ENCODE peak calls at places on chromosomes 12 and 14, in eight cellular contexts. One of them, this sample, is unnamed.
A peak's percentile ranks its signal among the peaks of the same experiment; 100 is the strongest.

GRCh38 chr14:93079865-93080403 is 35.8 kb downstream of the ITPK1 start:
- DNase-seq in central memory CD4-positive, alpha-beta T cell: no peak
- DNase-seq in body of pancreas: no peak
- DNase-seq in NCI-H2029 treated with DMSO at 0.1 percent for 48 hours: no peak
- DNase-seq in sigmoid colon: no peak
- DNase-seq in CD8-positive, alpha-beta T cell: no peak
- DNase-seq in mucosa of gallbladder: no peak
- DNase-seq in glomerular endothelial cell: no peak
- DNase-seq in this sample: no peak

GRCh38 chr14:100522616-100523021 is 64.6 kb downstream of the BEGAIN start:
- DNase-seq in central memory CD4-positive, alpha-beta T cell: no peak
- DNase-seq in sigmoid colon: peak; percentile 27
- DNase-seq in CD8-positive, alpha-beta T cell: no peak
- DNase-seq in body of pancreas: no peak
- DNase-seq in glomerular endothelial cell: no peak
- DNase-seq in mucosa of gallbladder: peak; percentile 9
- DNase-seq in NCI-H2029 treated with DMSO at 0.1 percent for 48 hours: no peak
- DNase-seq in this sample: no peak

GRCh38 chr12:90995041-90995440 is 9.7 kb downstream of the EPYC start:
- DNase-seq in mucosa of gallbladder: no peak
- DNase-seq in body of pancreas: no peak
- DNase-seq in CD8-positive, alpha-beta T cell: no peak
- DNase-seq in glomerular endothelial cell: no peak
- DNase-seq in central memory CD4-positive, alpha-beta T cell: no peak
- DNase-seq in sigmoid colon: no peak
- DNase-seq in NCI-H2029 treated with DMSO at 0.1 percent for 48 hours: no peak
- DNase-seq in this sample: no peak

GRCh38 chr14:22560638-22561365 is 28.2 kb downstream of the DAD1 start:
- DNase-seq in mucosa of gallbladder: peak; percentile 83
- DNase-seq in NCI-H2029 treated with DMSO at 0.1 percent for 48 hours: peak; percentile 32
- DNase-seq in CD8-positive, alpha-beta T cell: no peak
- DNase-seq in sigmoid colon: no peak
- DNase-seq in body of pancreas: peak; percentile 53
- DNase-seq in central memory CD4-positive, alpha-beta T cell: no peak
- DNase-seq in glomerular endothelial cell: no peak
- DNase-seq in this sample: no peak

GRCh38 chr14:77302926-77303325 is 17.8 kb downstream of the POMT2 start:
- DNase-seq in NCI-H2029 treated with DMSO at 0.1 percent for 48 hours: no peak
- DNase-seq in mucosa of gallbladder: no peak
- DNase-seq in CD8-positive, alpha-beta T cell: no peak
- DNase-seq in sigmoid colon: no peak
- DNase-seq in body of pancreas: no peak
- DNase-seq in central memory CD4-positive, alpha-beta T cell: no peak
- DNase-seq in glomerular endothelial cell: no peak
- DNase-seq in this sample: no peak

GRCh38 chr14:90506748-90507147 is 109.9 kb downstream of the CALM1 start:
- DNase-seq in central memory CD4-positive, alpha-beta T cell: no peak
- DNase-seq in glomerular endothelial cell: no peak
- DNase-seq in NCI-H2029 treated with DMSO at 0.1 percent for 48 hours: no peak
- DNase-seq in sigmoid colon: no peak
- DNase-seq in body of pancreas: no peak
- DNase-seq in CD8-positive, alpha-beta T cell: no peak
- DNase-seq in mucosa of gallbladder: no peak
- DNase-seq in this sample: no peak

GRCh38 chr14:49865431-49865859 is 12.9 kb upstream of the NEMF start:
- DNase-seq in sigmoid colon: peak; percentile 85
- DNase-seq in CD8-positive, alpha-beta T cell: peak; percentile 87
- DNase-seq in glomerular endothelial cell: no peak
- DNase-seq in body of pancreas: peak; percentile 74
- DNase-seq in mucosa of gallbladder: peak; percentile 76
- DNase-seq in NCI-H2029 treated with DMSO at 0.1 percent for 48 hours: peak; percentile 72
- DNase-seq in central memory CD4-positive, alpha-beta T cell: peak; percentile 63
- DNase-seq in this sample: no peak

GRCh38 chr12:39616251-39616650 is 3.4 kb downstream of the ABCD2 start:
- DNase-seq in CD8-positive, alpha-beta T cell: no peak
- DNase-seq in mucosa of gallbladder: no peak
- DNase-seq in central memory CD4-positive, alpha-beta T cell: no peak
- DNase-seq in sigmoid colon: no peak
- DNase-seq in glomerular endothelial cell: no peak
- DNase-seq in body of pancreas: no peak
- DNase-seq in NCI-H2029 treated with DMSO at 0.1 percent for 48 hours: no peak
- DNase-seq in this sample: no peak

GRCh38 chr12:111788178-111788654 is 21.5 kb downstream of the ALDH2 start:
- DNase-seq in glomerular endothelial cell: no peak
- DNase-seq in central memory CD4-positive, alpha-beta T cell: no peak
- DNase-seq in body of pancreas: peak; percentile 82
- DNase-seq in mucosa of gallbladder: peak; percentile 40
- DNase-seq in CD8-positive, alpha-beta T cell: no peak
- DNase-seq in NCI-H2029 treated with DMSO at 0.1 percent for 48 hours: no peak
- DNase-seq in sigmoid colon: peak; percentile 86
- DNase-seq in this sample: no peak

GRCh38 chr12:86186449-86186848 is 69.7 kb downstream of the MGAT4C start:
- DNase-seq in NCI-H2029 treated with DMSO at 0.1 percent for 48 hours: no peak
- DNase-seq in CD8-positive, alpha-beta T cell: no peak
- DNase-seq in glomerular endothelial cell: no peak
- DNase-seq in body of pancreas: no peak
- DNase-seq in sigmoid colon: no peak
- DNase-seq in central memory CD4-positive, alpha-beta T cell: no peak
- DNase-seq in mucosa of gallbladder: no peak
- DNase-seq in this sample: no peak

GRCh38 chr12:9736931-9737705 is 4.2 kb upstream of the CLECL1 start:
- DNase-seq in body of pancreas: no peak
- DNase-seq in glomerular endothelial cell: no peak
- DNase-seq in CD8-positive, alpha-beta T cell: no peak
- DNase-seq in central memory CD4-positive, alpha-beta T cell: peak; percentile 37
- DNase-seq in sigmoid colon: no peak
- DNase-seq in NCI-H2029 treated with DMSO at 0.1 percent for 48 hours: no peak
- DNase-seq in mucosa of gallbladder: no peak
- DNase-seq in this sample: no peak

GRCh38 chr12:100539209-100539608 is 34.3 kb upstream of the GAS2L3 start:
- DNase-seq in sigmoid colon: no peak
- DNase-seq in central memory CD4-positive, alpha-beta T cell: no peak
- DNase-seq in body of pancreas: no peak
- DNase-seq in mucosa of gallbladder: no peak
- DNase-seq in CD8-positive, alpha-beta T cell: no peak
- DNase-seq in glomerular endothelial cell: no peak
- DNase-seq in NCI-H2029 treated with DMSO at 0.1 percent for 48 hours: no peak
- DNase-seq in this sample: no peak

GRCh38 chr12:33724867-33725266 is 285.2 kb upstream of the SYT10 start:
- DNase-seq in sigmoid colon: no peak
- DNase-seq in central memory CD4-positive, alpha-beta T cell: no peak
- DNase-seq in NCI-H2029 treated with DMSO at 0.1 percent for 48 hours: no peak
- DNase-seq in glomerular endothelial cell: no peak
- DNase-seq in body of pancreas: no peak
- DNase-seq in CD8-positive, alpha-beta T cell: no peak
- DNase-seq in mucosa of gallbladder: no peak
- DNase-seq in this sample: no peak

GRCh38 chr12:124736115-124737039 is 127.3 kb downstream of the SCARB1 start:
- DNase-seq in sigmoid colon: no peak
- DNase-seq in glomerular endothelial cell: no peak
- DNase-seq in CD8-positive, alpha-beta T cell: no peak
- DNase-seq in body of pancreas: no peak
- DNase-seq in central memory CD4-positive, alpha-beta T cell: no peak
- DNase-seq in NCI-H2029 treated with DMSO at 0.1 percent for 48 hours: no peak
- DNase-seq in mucosa of gallbladder: no peak
- DNase-seq in this sample: no peak

GRCh38 chr14:37787879-37788494 is 192.6 kb downstream of the TTC6 start:
- DNase-seq in central memory CD4-positive, alpha-beta T cell: no peak
- DNase-seq in glomerular endothelial cell: no peak
- DNase-seq in NCI-H2029 treated with DMSO at 0.1 percent for 48 hours: no peak
- DNase-seq in body of pancreas: no peak
- DNase-seq in sigmoid colon: no peak
- DNase-seq in CD8-positive, alpha-beta T cell: no peak
- DNase-seq in mucosa of gallbladder: no peak
- DNase-seq in this sample: no peak

GRCh38 chr14:21039059-21039422 is 3.1 kb upstream of the RNASE7 start:
- DNase-seq in mucosa of gallbladder: peak; percentile 85
- DNase-seq in glomerular endothelial cell: no peak
- DNase-seq in CD8-positive, alpha-beta T cell: no peak
- DNase-seq in body of pancreas: peak; percentile 96
- DNase-seq in sigmoid colon: peak; percentile 97
- DNase-seq in NCI-H2029 treated with DMSO at 0.1 percent for 48 hours: peak; percentile 57
- DNase-seq in central memory CD4-positive, alpha-beta T cell: no peak
- DNase-seq in this sample: no peak

GRCh38 chr14:38290601-38291190 is 34.8 kb upstream of the CLEC14A start:
- DNase-seq in mucosa of gallbladder: no peak
- DNase-seq in central memory CD4-positive, alpha-beta T cell: no peak
- DNase-seq in body of pancreas: no peak
- DNase-seq in sigmoid colon: no peak
- DNase-seq in NCI-H2029 treated with DMSO at 0.1 percent for 48 hours: no peak
- DNase-seq in CD8-positive, alpha-beta T cell: no peak
- DNase-seq in glomerular endothelial cell: peak; percentile 99
- DNase-seq in this sample: no peak

GRCh38 chr12:64893961-64894360 is 69.5 kb downstream of the TBC1D30 start:
- DNase-seq in central memory CD4-positive, alpha-beta T cell: no peak
- DNase-seq in CD8-positive, alpha-beta T cell: no peak
- DNase-seq in glomerular endothelial cell: no peak
- DNase-seq in mucosa of gallbladder: no peak
- DNase-seq in NCI-H2029 treated with DMSO at 0.1 percent for 48 hours: no peak
- DNase-seq in body of pancreas: no peak
- DNase-seq in sigmoid colon: no peak
- DNase-seq in this sample: no peak

GRCh38 chr12:44031472-44032185 is 195.7 kb downstream of the TMEM117 start:
- DNase-seq in central memory CD4-positive, alpha-beta T cell: no peak
- DNase-seq in body of pancreas: no peak
- DNase-seq in NCI-H2029 treated with DMSO at 0.1 percent for 48 hours: no peak
- DNase-seq in glomerular endothelial cell: no peak
- DNase-seq in mucosa of gallbladder: no peak
- DNase-seq in sigmoid colon: no peak
- DNase-seq in CD8-positive, alpha-beta T cell: no peak
- DNase-seq in this sample: no peak

GRCh38 chr12:452667-453210 is 7.0 kb upstream of the B4GALNT3 start:
- DNase-seq in body of pancreas: no peak
- DNase-seq in mucosa of gallbladder: no peak
- DNase-seq in NCI-H2029 treated with DMSO at 0.1 percent for 48 hours: no peak
- DNase-seq in CD8-positive, alpha-beta T cell: peak; percentile 62
- DNase-seq in central memory CD4-positive, alpha-beta T cell: peak; percentile 55
- DNase-seq in sigmoid colon: no peak
- DNase-seq in glomerular endothelial cell: no peak
- DNase-seq in this sample: peak; percentile 50

GRCh38 chr12:30806989-30807694 is 52.4 kb upstream of the CAPRIN2 start:
- DNase-seq in central memory CD4-positive, alpha-beta T cell: peak; percentile 41
- DNase-seq in mucosa of gallbladder: peak; percentile 38
- DNase-seq in glomerular endothelial cell: no peak
- DNase-seq in sigmoid colon: no peak
- DNase-seq in CD8-positive, alpha-beta T cell: peak; percentile 51
- DNase-seq in NCI-H2029 treated with DMSO at 0.1 percent for 48 hours: peak; percentile 63
- DNase-seq in body of pancreas: peak; percentile 65
- DNase-seq in this sample: no peak

GRCh38 chr14:54572316-54572715 is 5.4 kb downstream of the SAMD4A start:
- DNase-seq in NCI-H2029 treated with DMSO at 0.1 percent for 48 hours: peak; percentile 41
- DNase-seq in glomerular endothelial cell: no peak
- DNase-seq in body of pancreas: no peak
- DNase-seq in mucosa of gallbladder: no peak
- DNase-seq in CD8-positive, alpha-beta T cell: no peak
- DNase-seq in sigmoid colon: no peak
- DNase-seq in central memory CD4-positive, alpha-beta T cell: no peak
- DNase-seq in this sample: no peak

GRCh38 chr14:95265106-95266094 is 54.3 kb downstream of the CLMN start:
- DNase-seq in glomerular endothelial cell: peak; percentile 96
- DNase-seq in CD8-positive, alpha-beta T cell: no peak
- DNase-seq in mucosa of gallbladder: peak; percentile 73
- DNase-seq in sigmoid colon: no peak
- DNase-seq in central memory CD4-positive, alpha-beta T cell: no peak
- DNase-seq in body of pancreas: peak; percentile 92
- DNase-seq in NCI-H2029 treated with DMSO at 0.1 percent for 48 hours: peak; percentile 66
- DNase-seq in this sample: no peak

GRCh38 chr12:98592825-98593322 is 612 bp upstream of the SLC25A3 start:
- DNase-seq in mucosa of gallbladder: no peak
- DNase-seq in sigmoid colon: no peak
- DNase-seq in body of pancreas: no peak
- DNase-seq in CD8-positive, alpha-beta T cell: no peak
- DNase-seq in central memory CD4-positive, alpha-beta T cell: no peak
- DNase-seq in NCI-H2029 treated with DMSO at 0.1 percent for 48 hours: peak; percentile 26
- DNase-seq in glomerular endothelial cell: no peak
- DNase-seq in this sample: no peak

GRCh38 chr14:58751788-58752187 is 114.0 kb downstream of the DACT1 start:
- DNase-seq in body of pancreas: no peak
- DNase-seq in central memory CD4-positive, alpha-beta T cell: no peak
- DNase-seq in NCI-H2029 treated with DMSO at 0.1 percent for 48 hours: no peak
- DNase-seq in mucosa of gallbladder: no peak
- DNase-seq in glomerular endothelial cell: no peak
- DNase-seq in CD8-positive, alpha-beta T cell: no peak
- DNase-seq in sigmoid colon: no peak
- DNase-seq in this sample: no peak

GRCh38 chr12:43733687-43734086 is 24.9 kb downstream of the PUS7L start:
- DNase-seq in body of pancreas: no peak
- DNase-seq in NCI-H2029 treated with DMSO at 0.1 percent for 48 hours: no peak
- DNase-seq in CD8-positive, alpha-beta T cell: no peak
- DNase-seq in sigmoid colon: no peak
- DNase-seq in central memory CD4-positive, alpha-beta T cell: no peak
- DNase-seq in mucosa of gallbladder: no peak
- DNase-seq in glomerular endothelial cell: no peak
- DNase-seq in this sample: no peak

GRCh38 chr12:93184664-93185368 is 192.9 kb upstream of the NUDT4 start:
- DNase-seq in CD8-positive, alpha-beta T cell: no peak
- DNase-seq in sigmoid colon: no peak
- DNase-seq in mucosa of gallbladder: no peak
- DNase-seq in NCI-H2029 treated with DMSO at 0.1 percent for 48 hours: no peak
- DNase-seq in central memory CD4-positive, alpha-beta T cell: no peak
- DNase-seq in body of pancreas: no peak
- DNase-seq in glomerular endothelial cell: no peak
- DNase-seq in this sample: no peak

GRCh38 chr12:28611501-28611900 is 421.2 kb downstream of the CCDC91 start:
- DNase-seq in central memory CD4-positive, alpha-beta T cell: no peak
- DNase-seq in body of pancreas: no peak
- DNase-seq in glomerular endothelial cell: no peak
- DNase-seq in CD8-positive, alpha-beta T cell: no peak
- DNase-seq in NCI-H2029 treated with DMSO at 0.1 percent for 48 hours: no peak
- DNase-seq in sigmoid colon: no peak
- DNase-seq in mucosa of gallbladder: no peak
- DNase-seq in this sample: no peak

GRCh38 chr12:12467701-12468218 is 94.9 kb downstream of the DUSP16 start:
- DNase-seq in CD8-positive, alpha-beta T cell: peak; percentile 58
- DNase-seq in NCI-H2029 treated with DMSO at 0.1 percent for 48 hours: peak; percentile 41
- DNase-seq in sigmoid colon: no peak
- DNase-seq in central memory CD4-positive, alpha-beta T cell: peak; percentile 84
- DNase-seq in body of pancreas: no peak
- DNase-seq in glomerular endothelial cell: no peak
- DNase-seq in mucosa of gallbladder: peak; percentile 63
- DNase-seq in this sample: no peak

GRCh38 chr14:30322819-30323218 is 236.1 kb upstream of the G2E3 start:
- DNase-seq in CD8-positive, alpha-beta T cell: no peak
- DNase-seq in NCI-H2029 treated with DMSO at 0.1 percent for 48 hours: no peak
- DNase-seq in sigmoid colon: no peak
- DNase-seq in body of pancreas: no peak
- DNase-seq in mucosa of gallbladder: no peak
- DNase-seq in central memory CD4-positive, alpha-beta T cell: no peak
- DNase-seq in glomerular endothelial cell: no peak
- DNase-seq in this sample: no peak

GRCh38 chr12:3035815-3036702 is 41.1 kb upstream of the TSPAN9 start:
- DNase-seq in NCI-H2029 treated with DMSO at 0.1 percent for 48 hours: no peak
- DNase-seq in sigmoid colon: no peak
- DNase-seq in central memory CD4-positive, alpha-beta T cell: no peak
- DNase-seq in CD8-positive, alpha-beta T cell: no peak
- DNase-seq in glomerular endothelial cell: no peak
- DNase-seq in mucosa of gallbladder: no peak
- DNase-seq in body of pancreas: no peak
- DNase-seq in this sample: no peak

GRCh38 chr12:24960222-24960855 is 11.4 kb upstream of the BCAT1 start:
- DNase-seq in central memory CD4-positive, alpha-beta T cell: no peak
- DNase-seq in glomerular endothelial cell: peak; percentile 39
- DNase-seq in NCI-H2029 treated with DMSO at 0.1 percent for 48 hours: no peak
- DNase-seq in mucosa of gallbladder: no peak
- DNase-seq in sigmoid colon: no peak
- DNase-seq in CD8-positive, alpha-beta T cell: no peak
- DNase-seq in body of pancreas: peak; percentile 58
- DNase-seq in this sample: no peak

GRCh38 chr12:131892711-131893604 is 1.5 kb upstream of the ULK1 start:
- DNase-seq in central memory CD4-positive, alpha-beta T cell: no peak
- DNase-seq in glomerular endothelial cell: no peak
- DNase-seq in body of pancreas: no peak
- DNase-seq in sigmoid colon: no peak
- DNase-seq in NCI-H2029 treated with DMSO at 0.1 percent for 48 hours: no peak
- DNase-seq in CD8-positive, alpha-beta T cell: no peak
- DNase-seq in mucosa of gallbladder: no peak
- DNase-seq in this sample: no peak

GRCh38 chr12:47360771-47361388 is 281.1 kb upstream of the AMIGO2 start:
- DNase-seq in sigmoid colon: no peak
- DNase-seq in mucosa of gallbladder: no peak
- DNase-seq in glomerular endothelial cell: peak; percentile 63
- DNase-seq in central memory CD4-positive, alpha-beta T cell: peak; percentile 78
- DNase-seq in NCI-H2029 treated with DMSO at 0.1 percent for 48 hours: no peak
- DNase-seq in CD8-positive, alpha-beta T cell: peak; percentile 59
- DNase-seq in body of pancreas: no peak
- DNase-seq in this sample: no peak